ENCODE peak calls at places on chromosomes 4 and X, in eight cellular contexts. R, M, U, V, O, N, T and P are unnamed samples.

GRCh38 chr4:10074767-10075105 is 41.9 kb downstream of the WDR1 start:
- DNase-seq in R (no peak), M (peak), U (peak), V (no peak), O (peak), N (peak), T (no peak), P (no peak)

GRCh38 chr4:23422878-23423277 is 467.0 kb downstream of the PPARGC1A start:
- DNase-seq in R (no peak), M (no peak), U (no peak), V (no peak), O (no peak), N (no peak), T (no peak), P (no peak)

GRCh38 chrX:72349190-72349589 is 43.5 kb upstream of the CITED1 start:
- DNase-seq in R (no peak), M (peak), U (no peak), V (no peak), O (no peak), N (no peak), T (no peak), P (no peak)

GRCh38 chr4:97845758-97846157 is 297.5 kb downstream of the STPG2 start:
- DNase-seq in R (no peak), M (no peak), U (no peak), V (no peak), O (no peak), N (no peak), T (no peak), P (no peak)

GRCh38 chr4:16227462-16227868 is 1.2 kb upstream of the TAPT1 start:
- DNase-seq in R (peak), M (peak), U (no peak), V (peak), O (peak), N (no peak), T (peak), P (peak)

GRCh38 chr4:111028829-111029228 is 406.0 kb upstream of the PITX2 start:
- DNase-seq in R (no peak), M (peak), U (no peak), V (no peak), O (no peak), N (no peak), T (no peak), P (no peak)

GRCh38 chr4:64417974-64418373 is 8.7 kb upstream of the TECRL start:
- DNase-seq in R (no peak), M (no peak), U (no peak), V (no peak), O (no peak), N (peak), T (no peak), P (no peak)

GRCh38 chr4:163582688-163583087 is 88.2 kb downstream of the TMA16 start:
- DNase-seq in R (no peak), M (no peak), U (no peak), V (no peak), O (no peak), N (no peak), T (no peak), P (no peak)

GRCh38 chr4:108466936-108467902 is 153.2 kb upstream of the RPL34 start:
- DNase-seq in R (no peak), M (peak), U (no peak), V (no peak), O (no peak), N (peak), T (no peak), P (no peak)

GRCh38 chr4:159267940-159268327 is 165.1 kb downstream of the RAPGEF2 start:
- DNase-seq in R (no peak), M (peak), U (no peak), V (no peak), O (no peak), N (no peak), T (no peak), P (no peak)

GRCh38 chrX:13506574-13506973 is 62.8 kb upstream of the EGFL6 start:
- DNase-seq in R (no peak), M (peak), U (no peak), V (peak), O (peak), N (peak), T (no peak), P (peak)

GRCh38 chr4:6115746-6116586 is 84.4 kb downstream of the JAKMIP1 start:
- DNase-seq in R (no peak), M (no peak), U (no peak), V (no peak), O (no peak), N (no peak), T (peak), P (no peak)

GRCh38 chrX:40009890-40010289 is 87.9 kb downstream of the BCOR start:
- DNase-seq in R (no peak), M (no peak), U (no peak), V (no peak), O (no peak), N (no peak), T (no peak), P (no peak)
- H3K4me3 ChIP-seq in R (no peak), M (no peak), U (no peak), V (no peak), O (no peak), N (no peak), T (no peak), P (no peak)

GRCh38 chr4:2482192-2482591 is 13.3 kb downstream of the RNF4 start:
- DNase-seq in R (no peak), M (no peak), U (no peak), V (no peak), O (no peak), N (no peak), T (no peak), P (no peak)
- H3K4me3 ChIP-seq in R (no peak), M (no peak), U (no peak), V (no peak), O (no peak), N (no peak), T (peak), P (no peak)

GRCh38 chr4:929096-929765 is 2.9 kb downstream of the GAK start:
- DNase-seq in R (peak), M (no peak), U (no peak), V (no peak), O (no peak), N (no peak), T (peak), P (no peak)

GRCh38 chr4:931960-932712 is at the start of the genes GAK and TMEM175:
- DNase-seq in R (peak), M (peak), U (peak), V (peak), O (peak), N (peak), T (peak), P (peak)

GRCh38 chr4:931194-931959 is 739 bp downstream of the GAK start:
- DNase-seq in R (peak), M (peak), U (no peak), V (peak), O (peak), N (no peak), T (peak), P (no peak)

GRCh38 chr4:930827-931193 is 1.3 kb downstream of the GAK start:
- DNase-seq in R (peak), M (no peak), U (no peak), V (no peak), O (peak), N (no peak), T (peak), P (no peak)

DNA sequence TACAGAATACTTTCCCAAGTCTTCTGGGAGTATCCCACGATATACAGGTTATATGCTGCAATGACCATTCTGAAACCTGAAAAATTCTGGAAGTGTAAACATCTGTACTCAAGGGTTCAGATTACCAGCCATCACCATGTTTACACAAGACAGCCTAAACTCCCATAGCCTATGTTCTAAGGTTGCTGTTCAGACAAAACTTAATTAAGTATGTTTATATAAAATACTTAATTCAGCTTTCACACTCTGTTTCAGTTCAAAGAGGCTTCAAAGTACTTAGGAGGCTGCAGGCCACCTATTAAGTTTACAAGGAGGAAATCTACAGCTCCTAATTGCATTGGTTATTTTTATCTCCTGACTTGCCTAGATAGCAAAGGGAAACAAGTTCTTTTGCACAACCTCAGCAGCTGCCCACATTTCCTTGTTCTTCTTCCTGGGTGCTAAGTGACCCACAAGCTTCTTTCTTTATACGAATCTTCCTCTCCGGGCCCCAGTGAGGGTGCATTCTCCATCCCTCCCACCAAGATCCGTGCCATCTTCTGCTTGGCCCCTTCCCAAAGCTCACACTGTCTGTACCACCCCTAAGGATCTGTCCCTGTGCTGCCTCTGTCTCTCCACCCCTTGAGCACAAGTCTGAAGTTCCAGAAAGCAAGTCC is 2.0 kb downstream of the GAK start:
- DNase-seq in R (peak), M (peak), U (no peak), V (no peak), O (peak), N (no peak), T (peak), P (no peak)
- H3K4me3 ChIP-seq in R (peak), M (no peak), U (no peak), V (no peak), O (peak), N (no peak), T (peak), P (peak)

GRCh38 chrX:73851014-73852009 is 288.3 kb downstream of the CHIC1 start:
- DNase-seq in R (no peak), M (no peak), U (peak), V (no peak), O (no peak), N (no peak), T (no peak), P (no peak)
- H3K4me3 ChIP-seq in R (no peak), M (no peak), U (no peak), V (no peak), O (no peak), N (no peak), T (no peak), P (no peak)